ENCODE peak calls at places on chromosomes 5 and 9, in ten cellular contexts. O, C, F, S, P, X, D, T, W and U are unnamed samples.
A peak's percentile ranks its signal among the peaks of the same experiment; 100 is the strongest.

GRCh38 chr9:108837530-108837929 is 18.3 kb downstream of the ACTL7B start:
- DNase-seq in O (no peak), C (no peak), F (no peak), S (no peak), P (no peak), X (no peak), D (no peak), T (no peak), W (no peak), U (no peak)

GRCh38 chr5:53334431-53334941 is 145.9 kb upstream of the FST start:
- DNase-seq in O (no peak), C (no peak), F (peak; percentile 87), S (peak; percentile 90), P (no peak), X (no peak), D (no peak), T (peak; percentile 62), W (no peak), U (no peak)

GRCh38 chr5:76641514-76642120 is 18.4 kb upstream of the F2RL2 start:
- DNase-seq in O (no peak), C (no peak), F (peak; percentile 79), S (peak; percentile 74), P (no peak), X (peak; percentile 60), D (no peak), T (peak; percentile 87), W (peak; percentile 54), U (peak; percentile 35)

GRCh38 chr5:17005087-17005828 is 69.2 kb upstream of the MYO10 start:
- DNase-seq in O (no peak), C (no peak), F (peak; percentile 47), S (no peak), P (no peak), X (no peak), D (no peak), T (no peak), W (no peak), U (no peak)

GRCh38 chr5:81163641-81164040 is 69.5 kb upstream of the CKMT2 start:
- DNase-seq in O (no peak), C (no peak), F (no peak), S (no peak), P (no peak), X (no peak), D (no peak), T (no peak), W (no peak), U (no peak)

GRCh38 chr9:121398374-121398773 is 28.3 kb upstream of the STOM start:
- DNase-seq in O (no peak), C (no peak), F (peak; percentile 100), S (peak; percentile 98), P (no peak), X (no peak), D (no peak), T (peak; percentile 78), W (no peak), U (no peak)

GRCh38 chr5:121384359-121384758 is 467.3 kb upstream of the FTMT start:
- DNase-seq in O (no peak), C (no peak), F (no peak), S (no peak), P (no peak), X (no peak), D (no peak), T (no peak), W (no peak), U (no peak)

GRCh38 chr5:80284720-80285119 is 28.9 kb upstream of the SERINC5 start:
- DNase-seq in O (no peak), C (no peak), F (no peak), S (no peak), P (no peak), X (peak; percentile 34), D (no peak), T (no peak), W (peak; percentile 16), U (no peak)

GRCh38 chr5:150515446-150515845 is 7.5 kb downstream of the NDST1 start:
- DNase-seq in O (no peak), C (no peak), F (peak; percentile 83), S (peak; percentile 80), P (peak; percentile 92), X (no peak), D (no peak), T (peak; percentile 77), W (no peak), U (no peak)

GRCh38 chr9:110842169-110842568 is 173.6 kb downstream of the MUSK start:
- DNase-seq in O (no peak), C (no peak), F (no peak), S (no peak), P (no peak), X (no peak), D (no peak), T (no peak), W (no peak), U (no peak)

GRCh38 chr5:134111741-134112647 is 2.5 kb upstream of the TCF7 start:
- DNase-seq in O (no peak), C (no peak), F (peak; percentile 62), S (peak; percentile 77), P (peak; percentile 99), X (no peak), D (no peak), T (no peak), W (no peak), U (no peak)

GRCh38 chr5:104267282-104268015 is 704.9 kb upstream of the NUDT12 start:
- DNase-seq in O (no peak), C (no peak), F (no peak), S (no peak), P (no peak), X (no peak), D (no peak), T (no peak), W (no peak), U (no peak)

GRCh38 chr5:154878642-154879335 is 20.4 kb downstream of the CNOT8 start:
- DNase-seq in O (no peak), C (no peak), F (no peak), S (peak; percentile 23), P (no peak), X (no peak), D (no peak), T (peak; percentile 7), W (no peak), U (no peak)

GRCh38 chr5:1184481-1184880 is 16.9 kb upstream of the SLC6A19 start:
- DNase-seq in O (no peak), C (no peak), F (no peak), S (no peak), P (no peak), X (no peak), D (peak; percentile 20), T (no peak), W (no peak), U (no peak)

GRCh38 chr5:128081111-128081865 is 2.3 kb upstream of the SLC12A2 start:
- DNase-seq in O (no peak), C (no peak), F (no peak), S (peak; percentile 65), P (peak; percentile 48), X (no peak), D (no peak), T (peak; percentile 33), W (no peak), U (no peak)

GRCh38 chr5:147065071-147065470 is 169.8 kb upstream of the STK32A start:
- DNase-seq in O (no peak), C (no peak), F (no peak), S (no peak), P (no peak), X (no peak), D (no peak), T (no peak), W (no peak), U (no peak)

GRCh38 chr9:89533396-89534187 is 35.7 kb upstream of the SEMA4D start:
- DNase-seq in O (no peak), C (peak; percentile 16), F (no peak), S (no peak), P (no peak), X (no peak), D (no peak), T (no peak), W (no peak), U (no peak)
- H3K4me3 ChIP-seq in O (no peak overlapping the region), C (no peak overlapping the region), F (no peak overlapping the region), S (no peak overlapping the region), P (no peak overlapping the region), X (no peak overlapping the region), D (no peak overlapping the region), T (no peak overlapping the region), W (no peak overlapping the region), U (no peak overlapping the region)

DNA sequence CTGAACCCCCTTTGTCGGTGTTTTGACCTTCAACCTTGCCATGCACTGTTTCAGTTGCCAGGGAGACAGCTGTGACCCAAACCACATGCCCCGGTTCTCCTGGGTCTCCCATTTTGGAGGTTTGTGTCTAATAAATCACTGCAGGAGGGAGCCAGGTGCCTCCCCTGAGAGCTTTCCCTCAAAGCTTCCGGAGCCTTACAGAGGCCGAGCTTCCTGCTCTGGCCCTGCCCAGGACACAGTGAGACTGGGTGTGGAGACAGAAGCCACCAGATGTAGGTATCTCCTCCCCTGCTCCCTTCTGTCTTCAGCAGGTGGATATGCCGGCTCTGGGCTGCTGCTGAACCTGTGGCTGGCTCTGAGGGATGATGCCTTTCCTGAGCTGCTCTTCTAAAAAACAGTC is 395.3 kb upstream of the IRX1 start:
- DNase-seq in O (no peak), C (no peak), F (no peak), S (no peak), P (no peak), X (no peak), D (no peak), T (no peak), W (no peak), U (no peak)
- H3K9me3 ChIP-seq in O (no peaks in the 10 kb centered on the region), C (no peaks in the 10 kb centered on the region), F (peaks cover 38% of the 10 kb centered on the region), S (no peaks in the 10 kb centered on the region), P (peaks cover 3% of the 10 kb centered on the region), X (no peaks in the 10 kb centered on the region), D (no peaks in the 10 kb centered on the region), T (no peaks in the 10 kb centered on the region), W (no peaks in the 10 kb centered on the region), U (peaks cover 6% of the 10 kb centered on the region)

GRCh38 chr9:71587576-71588362 is 180.5 kb downstream of the CEMIP2 start:
- DNase-seq in O (no peak), C (no peak), F (peak; percentile 53), S (peak; percentile 83), P (no peak), X (no peak), D (no peak), T (peak; percentile 5), W (no peak), U (no peak)
- H3K27ac ChIP-seq in O (no peak overlapping the region), C (no peak overlapping the region), F (no peak overlapping the region), S (peak overlapping the region; percentile 25), P (no peak overlapping the region), X (no peak overlapping the region), D (no peak overlapping the region), T (no peak overlapping the region), W (no peak overlapping the region), U (no peak overlapping the region)

DNA sequence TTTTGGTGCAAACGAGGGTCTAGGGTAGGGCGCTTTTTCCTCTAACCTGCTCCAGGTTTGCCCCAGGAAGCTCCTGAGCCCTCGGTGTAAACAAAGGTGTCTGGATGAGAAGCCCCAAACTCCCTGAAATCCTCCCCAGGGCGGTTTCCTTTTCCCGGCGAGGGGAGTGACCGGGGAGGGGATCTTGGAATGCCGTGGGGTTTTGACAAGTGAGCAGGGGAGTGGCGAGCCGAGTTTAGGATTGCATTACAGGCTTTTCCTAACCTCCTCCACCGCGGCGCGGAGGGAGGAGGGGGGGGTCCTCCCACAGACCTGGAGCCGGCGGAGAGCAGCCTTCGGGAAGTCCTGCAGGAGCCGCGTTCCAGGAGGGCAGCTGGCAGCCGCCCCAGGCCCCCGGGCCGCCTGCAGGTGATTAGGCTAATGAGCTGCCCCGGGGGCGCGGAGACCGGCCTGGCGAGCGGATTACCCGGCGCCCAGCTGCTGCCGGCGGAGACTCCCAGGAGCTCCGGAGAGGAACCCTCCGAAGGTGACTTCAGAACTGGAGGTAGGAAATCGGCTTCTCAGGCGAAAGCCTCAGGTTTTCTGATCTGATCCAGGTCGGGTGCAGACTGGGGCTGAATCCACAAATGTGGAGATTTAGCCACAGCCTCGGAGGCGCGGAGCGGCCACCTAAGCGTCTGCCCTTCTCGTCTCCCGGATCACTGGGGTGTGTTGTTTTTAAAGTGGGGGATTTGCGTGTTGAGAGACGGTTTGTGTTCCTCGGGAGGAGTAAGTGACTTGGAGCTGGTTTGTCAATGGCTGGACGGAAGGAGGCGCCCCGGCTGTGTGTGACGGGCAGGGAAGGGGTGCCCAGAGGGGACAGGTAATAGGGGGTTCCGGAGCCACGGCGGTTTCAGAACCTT is 215.9 kb downstream of the PDZD2 start:
- DNase-seq in O (peak; percentile 81), C (peak; percentile 73), F (no peak), S (peak; percentile 18), P (peak; percentile 86), X (peak; percentile 47), D (peak; percentile 78), T (peak; percentile 21), W (no peak), U (peak; percentile 74)
- H3K4me3 ChIP-seq in O (peak overlapping the region; percentile 74), C (peak overlapping the region; percentile 55), F (peak overlapping the region; percentile 24), S (peak overlapping the region; percentile 57), P (peak overlapping the region; percentile 61), X (peak overlapping the region; percentile 63), D (peak overlapping the region; percentile 69), T (peak overlapping the region; percentile 53), W (no peak overlapping the region), U (peak overlapping the region; percentile 65)